ENCODE peak calls at places on chromosome 19, in four cellular contexts. N is activated CD4-positive, alpha-beta T cell treated with anti-CD3 and anti-CD28 coated beads for 4 hours; V is AG10803; Y is NCI-H748 treated with DMSO at 0.1 percent for 48 hours. B is an unnamed sample.

GRCh38 chr19:51181913-51182419 is 39.9 kb downstream of the SIGLEC7 start:
- DNase-seq in N (no peak), V (no peak), Y (no peak), B (no peak)

GRCh38 chr19:42276284-42276683 is 7.2 kb downstream of the CIC start:
- DNase-seq in N (no peak), V (no peak), Y (no peak), B (no peak)

GRCh38 chr19:38277549-38277948 is 13.2 kb downstream of the SPINT2 start:
- DNase-seq in N (no peak), V (peak; percentile 65), Y (no peak), B (no peak)

GRCh38 chr19:40213882-40214570 is 4.2 kb downstream of the TTC9B start:
- DNase-seq in N (no peak), V (no peak), Y (no peak), B (no peak)

GRCh38 chr19:5078179-5078578 is 109.3 kb downstream of the KDM4B start:
- DNase-seq in N (no peak), V (no peak), Y (no peak), B (no peak)

GRCh38 chr19:6475321-6476108 is 6.1 kb downstream of the DENND1C start:
- DNase-seq in N (no peak), V (no peak), Y (no peak), B (no peak)

GRCh38 chr19:55451522-55452380 is 8.7 kb upstream of the SHISA7 start:
- DNase-seq in N (no peak), V (no peak), Y (peak; percentile 45), B (no peak)

GRCh38 chr19:38666662-38667448 is 19.4 kb downstream of the ACTN4 start:
- DNase-seq in N (peak; percentile 28), V (peak; percentile 87), Y (no peak), B (no peak)

GRCh38 chr19:7137120-7137519 is 67.6 kb downstream of the ZNF557 start:
- DNase-seq in N (no peak), V (no peak), Y (no peak), B (no peak)

GRCh38 chr19:18282788-18283141 is 1.3 kb upstream of the JUND start:
- DNase-seq in N (no peak), V (no peak), Y (no peak), B (no peak)

GRCh38 chr19:4717191-4717965 is 6.3 kb downstream of the DPP9 start:
- DNase-seq in N (no peak), V (no peak), Y (no peak), B (no peak)

GRCh38 chr19:2607712-2608601 is 94.5 kb downstream of the GNG7 start:
- DNase-seq in N (peak; percentile 94), V (no peak), Y (no peak), B (no peak)

GRCh38 chr19:12668937-12669271 is 2.3 kb downstream of the WDR83 start:
- DNase-seq in N (peak; percentile 70), V (peak; percentile 64), Y (no peak), B (no peak)

GRCh38 chr19:5205388-5205787 is 135.2 kb downstream of the PTPRS start:
- DNase-seq in N (no peak), V (no peak), Y (no peak), B (no peak)

GRCh38 chr19:50383307-50383851 is 768 bp upstream of the POLD1 start:
- DNase-seq in N (no peak), V (no peak), Y (no peak), B (no peak)

GRCh38 chr19:5074418-5074817 is 105.5 kb downstream of the KDM4B start:
- DNase-seq in N (no peak), V (no peak), Y (no peak), B (no peak)

GRCh38 chr19:12701596-12702282 is 5.3 kb upstream of the FBXW9 start:
- DNase-seq in N (no peak), V (no peak), Y (no peak), B (no peak)

GRCh38 chr19:46451352-46451751 is 20.0 kb downstream of the PNMA8A start:
- DNase-seq in N (no peak), V (no peak), Y (no peak), B (no peak)

GRCh38 chr19:51294211-51294976 is 17.1 kb upstream of the IGLON5 start:
- DNase-seq in N (no peak), V (no peak), Y (no peak), B (no peak)

GRCh38 chr19:33375760-33376159 is 2.3 kb downstream of the CEBPG start:
- DNase-seq in N (no peak), V (peak; percentile 40), Y (no peak), B (no peak)

GRCh38 chr19:1366899-1367870 is 16.5 kb upstream of the NDUFS7 start:
- DNase-seq in N (no peak), V (no peak), Y (no peak), B (no peak)

GRCh38 chr19:11434703-11435056 is 241 bp downstream of the ODAD3 start:
- DNase-seq in N (no peak), V (no peak), Y (no peak), B (no peak)